ENCODE peak calls at places on chromosome 6, in five cellular contexts. O, K, F, L and J are unnamed samples. For H3K36me3, the result is how much of the 10 kb centered on the place peaks cover.

GRCh38 chr6:137820952-137821351 is 46.1 kb upstream of the TNFAIP3 start:
- DNase-seq in O (no peak), K (no peak), F (no peak), L (no peak), J (no peak)

GRCh38 chr6:107304421-107305025 is 154.8 kb downstream of the PDSS2 start:
- DNase-seq in O (no peak), K (peak), F (no peak), L (no peak), J (no peak)

GRCh38 chr6:145704153-145704781 is 31.1 kb downstream of the EPM2A start:
- DNase-seq in O (no peak), K (peak), F (peak), L (no peak), J (no peak)

GRCh38 chr6:142903806-142904205 is 41.2 kb downstream of the HIVEP2 start:
- DNase-seq in O (no peak), K (peak), F (no peak), L (no peak), J (no peak)

GRCh38 chr6:15793288-15793687 is 130.5 kb upstream of the DTNBP1 start:
- DNase-seq in O (no peak), K (peak), F (no peak), L (no peak), J (no peak)

GRCh38 chr6:33634203-33634727 is 13.1 kb downstream of the ITPR3 start:
- DNase-seq in O (no peak), K (no peak), F (peak), L (no peak), J (no peak)

GRCh38 chr6:134175532-134176282 is 123.3 kb upstream of the SLC2A12 start:
- DNase-seq in O (peak), K (peak), F (peak), L (peak), J (no peak)

GRCh38 chr6:28648878-28649375 is 123.2 kb downstream of the GPX5 start:
- DNase-seq in O (peak), K (peak), F (no peak), L (no peak), J (no peak)

GRCh38 chr6:85660181-85660611 is 17.5 kb upstream of the SYNCRIP start:
- DNase-seq in O (no peak), K (peak), F (no peak), L (no peak), J (no peak)

GRCh38 chr6:38989064-38989463 is 59.5 kb upstream of the GLP1R start:
- DNase-seq in O (no peak), K (no peak), F (no peak), L (no peak), J (no peak)

DNA sequence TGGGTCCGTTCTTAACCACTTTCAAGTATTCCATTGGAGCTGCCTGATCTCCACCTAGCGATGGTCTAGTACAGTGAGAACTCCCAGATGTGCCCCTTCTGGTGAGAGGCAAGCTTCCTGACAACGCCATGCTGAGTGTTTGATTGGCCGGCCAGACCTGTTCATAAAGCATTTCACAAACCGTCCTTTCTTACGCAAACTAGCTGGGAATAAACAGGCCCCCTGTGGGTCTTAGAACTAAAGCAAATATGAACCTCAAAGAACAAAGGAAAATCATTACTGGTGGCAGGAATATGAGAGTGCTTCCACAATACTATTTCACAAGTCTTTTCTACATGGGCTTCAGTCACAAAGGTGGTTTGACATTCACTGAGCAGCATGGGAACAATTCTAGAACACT is 15.6 kb upstream of the GCNT2 start:
- DNase-seq in O (no peak), K (no peak), F (no peak), L (no peak), J (no peak)
- H3K36me3 ChIP-seq in O (under half), K (under half), F (under half), L (under half), J (under half)

DNA sequence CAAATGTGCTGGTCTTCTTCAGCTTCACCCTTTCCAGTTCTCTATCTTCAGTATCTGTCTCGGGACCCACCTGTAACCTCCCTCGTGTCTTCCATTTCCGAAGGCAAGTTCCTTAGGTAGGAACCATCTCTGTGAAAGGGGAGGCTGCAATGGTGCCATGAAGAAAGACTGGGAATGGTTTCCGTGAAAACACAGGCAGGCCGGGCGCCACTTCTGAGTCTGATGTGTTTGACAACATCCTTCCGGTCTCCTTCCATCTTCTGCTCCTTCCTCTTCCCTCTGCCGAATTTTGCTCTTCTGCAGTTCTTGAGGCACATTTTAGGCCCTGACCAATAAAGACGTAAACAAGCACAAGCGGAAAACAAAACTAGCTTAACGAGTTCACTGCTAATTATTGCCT is 328.0 kb downstream of the THBS2 start:
- DNase-seq in O (no peak), K (no peak), F (no peak), L (peak), J (no peak)
- H3K36me3 ChIP-seq in O (under half), K (under half), F (under half), L (under half), J (under half)

GRCh38 chr6:113939825-113940224 is 31.1 kb downstream of the HDAC2 start:
- DNase-seq in O (no peak), K (no peak), F (no peak), L (no peak), J (no peak)
- H3K36me3 ChIP-seq in O (half or more), K (under half), F (half or more), L (under half), J (under half)

GRCh38 chr6:7219310-7219709 is 93.7 kb downstream of the SSR1 start:
- DNase-seq in O (no peak), K (peak), F (no peak), L (no peak), J (no peak)
- H3K36me3 ChIP-seq in O (under half), K (under half), F (under half), L (under half), J (under half)

GRCh38 chr6:158316022-158316421 is 3.8 kb downstream of the TULP4 start:
- DNase-seq in O (no peak), K (peak), F (no peak), L (no peak), J (no peak)
- H3K36me3 ChIP-seq in O (under half), K (under half), F (under half), L (under half), J (under half)

GRCh38 chr6:120320481-120321162 is 971.1 kb upstream of the MAN1A1 start:
- DNase-seq in O (no peak), K (no peak), F (peak), L (no peak), J (no peak)
- H3K36me3 ChIP-seq in O (under half), K (under half), F (under half), L (under half), J (under half)

GRCh38 chr6:152221806-152222628 is 414.5 kb downstream of the ESR1 start:
- DNase-seq in O (no peak), K (no peak), F (no peak), L (no peak), J (no peak)

GRCh38 chr6:152226119-152226518 is 411.0 kb downstream of the SYNE1 start:
- DNase-seq in O (no peak), K (no peak), F (no peak), L (no peak), J (no peak)

GRCh38 chr6:152229330-152229729 is 407.8 kb downstream of the SYNE1 start:
- DNase-seq in O (no peak), K (no peak), F (no peak), L (no peak), J (no peak)

GRCh38 chr6:152223622-152224021 is 413.5 kb downstream of the SYNE1 start:
- DNase-seq in O (no peak), K (no peak), F (no peak), L (no peak), J (no peak)

GRCh38 chr6:152225231-152225934 is 411.8 kb downstream of the SYNE1 start:
- DNase-seq in O (no peak), K (no peak), F (no peak), L (no peak), J (no peak)
- H3K36me3 ChIP-seq in O (under half), K (under half), F (half or more), L (half or more), J (under half)

GRCh38 chr6:53095716-53096115 is 30.5 kb downstream of the FBXO9 start:
- DNase-seq in O (no peak), K (no peak), F (no peak), L (no peak), J (no peak)

GRCh38 chr6:53086302-53086701 is 21.1 kb downstream of the FBXO9 start:
- DNase-seq in O (no peak), K (no peak), F (no peak), L (no peak), J (no peak)

GRCh38 chr6:53095270-53095669 is 30.1 kb downstream of the FBXO9 start:
- DNase-seq in O (no peak), K (no peak), F (no peak), L (no peak), J (peak)

GRCh38 chr6:53089948-53090347 is 24.7 kb downstream of the FBXO9 start:
- DNase-seq in O (no peak), K (no peak), F (no peak), L (no peak), J (no peak)

GRCh38 chr6:53090576-53090975 is 25.4 kb downstream of the FBXO9 start:
- DNase-seq in O (no peak), K (peak), F (no peak), L (no peak), J (no peak)
- H3K36me3 ChIP-seq in O (half or more), K (half or more), F (half or more), L (half or more), J (under half)

DNA sequence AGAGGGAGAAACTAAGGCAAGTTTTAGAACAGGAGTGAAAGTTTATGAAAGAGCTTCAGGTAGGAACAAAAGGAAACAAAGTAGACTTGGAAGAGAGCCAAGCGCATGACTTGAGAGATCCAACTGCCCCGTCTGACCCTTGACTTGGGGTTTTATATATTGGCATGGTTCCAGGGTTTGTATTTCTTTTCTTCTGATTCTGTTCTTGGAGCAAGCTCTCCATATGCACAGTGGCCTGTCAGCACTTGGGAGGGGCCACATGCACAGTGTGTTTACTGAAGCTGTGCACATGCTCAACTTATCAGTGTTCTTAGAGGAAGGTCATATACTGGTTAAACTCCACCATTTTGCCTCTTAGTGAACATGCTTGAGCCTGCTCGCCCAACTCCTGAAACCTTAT is 953.7 kb downstream of the TFAP2A start:
- DNase-seq in O (no peak), K (no peak), F (no peak), L (no peak), J (no peak)
- H3K36me3 ChIP-seq in O (under half), K (under half), F (under half), L (under half), J (under half)

DNA sequence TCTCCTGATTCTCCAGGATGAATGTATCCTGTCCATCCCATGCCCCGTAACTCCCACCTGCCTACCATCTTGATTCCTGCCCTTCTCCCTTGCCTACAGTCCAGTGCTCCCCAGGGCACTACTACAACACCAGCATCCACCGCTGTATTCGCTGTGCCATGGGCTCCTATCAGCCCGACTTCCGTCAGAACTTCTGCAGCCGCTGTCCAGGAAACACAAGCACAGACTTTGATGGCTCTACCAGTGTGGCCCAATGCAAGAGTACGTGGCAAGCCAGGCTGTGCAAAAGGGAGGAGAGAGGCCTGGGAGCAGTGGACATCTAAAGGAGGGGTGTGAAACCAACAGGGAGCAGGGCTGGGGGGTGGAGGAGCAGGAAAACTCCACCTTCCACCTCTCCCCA is 15.0 kb upstream of the ZNF76 start:
- DNase-seq in O (no peak), K (no peak), F (no peak), L (no peak), J (no peak)
- H3K36me3 ChIP-seq in O (under half), K (under half), F (under half), L (under half), J (under half)